ENCODE peak calls at places on chromosomes 12 and 14, in ten cellular contexts. T is adrenal gland, Z is ovary, Y is RWPE1, R is right atrium auricular region, J is dorsolateral prefrontal cortex, U is cardiac muscle cell, K is heart left ventricle, N is cardiac fibroblast, B is fibroblast of lung. E is an unnamed sample.

GRCh38 chr12:49537709-49538601 is 875 bp upstream of the KCNH3 start:
- DNase-seq in Y (no peak), K (no peak), Z (no peak), B (no peak), N (no peak), T (no peak), R (no peak), J (no peak), U (peak), E (no peak)

GRCh38 chr12:130353081-130353480 is 15.4 kb downstream of the PIWIL1 start:
- DNase-seq in N (no peak), T (no peak), R (no peak), K (no peak), Y (no peak), B (no peak), Z (no peak), U (no peak), J (no peak), E (no peak)

GRCh38 chr12:28963554-28963953 is 185.5 kb upstream of the FAR2 start:
- DNase-seq in K (no peak), J (no peak), R (no peak), Z (no peak), T (no peak), Y (peak), N (peak), U (no peak), B (peak), E (peak)

GRCh38 chr12:55823419-55823818 is 5.6 kb downstream of the ORMDL2 start:
- DNase-seq in R (no peak), U (no peak), N (no peak), K (no peak), T (no peak), B (no peak), Y (no peak), J (no peak), Z (no peak), E (no peak)

GRCh38 chr12:93663729-93664084 is 13.5 kb upstream of the CRADD start:
- DNase-seq in T (no peak), J (no peak), Y (no peak), B (no peak), K (no peak), N (no peak), Z (no peak), U (no peak), R (no peak), E (no peak)

GRCh38 chr14:104827173-104828055 is 26.5 kb downstream of the ZBTB42 start:
- DNase-seq in Y (no peak), Z (no peak), B (peak), K (peak), U (peak), N (peak), J (no peak), R (no peak), T (peak), E (peak)

GRCh38 chr12:61891632-61892031 is 368.6 kb upstream of the USP15 start:
- DNase-seq in N (no peak), B (no peak), T (no peak), K (no peak), U (no peak), J (no peak), R (no peak), Y (no peak), Z (no peak), E (no peak)

GRCh38 chr12:68623984-68624383 is 13.3 kb downstream of the RAP1B start:
- DNase-seq in N (peak), Z (no peak), U (no peak), K (no peak), T (no peak), R (no peak), Y (no peak), J (no peak), B (no peak), E (no peak)

GRCh38 chr12:93591137-93591868 is 18.8 kb downstream of the SOCS2 start:
- DNase-seq in N (peak), Y (peak), U (peak), Z (peak), R (peak), T (peak), J (peak), B (peak), K (peak), E (peak)

GRCh38 chr14:102827716-102828115 is 50.5 kb downstream of the TRAF3 start:
- DNase-seq in N (no peak), B (peak), R (no peak), K (no peak), J (no peak), Y (no peak), U (no peak), Z (no peak), T (no peak), E (no peak)

GRCh38 chr14:34680806-34681479 is 33.5 kb downstream of the CFL2 start:
- DNase-seq in U (no peak), T (peak), R (no peak), N (no peak), Y (no peak), K (no peak), B (no peak), J (no peak), Z (no peak), E (no peak)

DNA sequence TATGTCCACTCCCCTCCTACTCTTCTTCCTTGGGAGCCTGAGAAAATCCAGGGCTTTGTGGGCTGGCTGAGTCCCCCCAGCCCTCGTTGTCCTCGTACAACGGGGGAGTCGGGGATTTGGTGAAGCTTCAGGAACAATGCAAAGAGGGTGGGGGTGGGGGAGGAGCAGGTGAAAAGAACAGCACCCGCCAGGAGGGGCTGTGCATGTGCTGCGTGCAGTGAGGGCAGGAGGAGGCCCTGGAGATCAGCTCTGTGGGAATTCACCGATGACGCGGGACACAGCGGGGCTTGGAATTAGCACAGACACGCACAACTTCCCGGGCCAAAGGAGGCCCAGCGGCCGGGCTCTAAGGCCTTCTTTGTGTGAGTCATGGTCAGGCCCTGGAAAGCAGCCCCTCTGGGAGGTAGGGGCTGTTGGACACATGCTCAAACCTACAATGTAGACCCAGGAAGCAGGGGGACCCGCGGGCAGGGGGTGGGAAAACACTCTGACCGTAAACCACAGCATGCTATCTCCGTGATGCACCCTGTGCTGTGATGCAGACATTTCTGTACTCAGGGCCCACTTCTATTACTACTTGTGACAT is 32.8 kb downstream of the RBM19 start:
- DNase-seq in T (no peak), B (peak), J (no peak), N (peak), Z (peak), R (peak), Y (no peak), K (no peak), U (peak), E (no peak)
- TF ChIP-seq CTCF in T (no peak), B (no peak), J (no peak), N (no peak), Z (no peak), R (no peak), Y (no peak), K (no peak), U (peak), E (no peak)

DNA sequence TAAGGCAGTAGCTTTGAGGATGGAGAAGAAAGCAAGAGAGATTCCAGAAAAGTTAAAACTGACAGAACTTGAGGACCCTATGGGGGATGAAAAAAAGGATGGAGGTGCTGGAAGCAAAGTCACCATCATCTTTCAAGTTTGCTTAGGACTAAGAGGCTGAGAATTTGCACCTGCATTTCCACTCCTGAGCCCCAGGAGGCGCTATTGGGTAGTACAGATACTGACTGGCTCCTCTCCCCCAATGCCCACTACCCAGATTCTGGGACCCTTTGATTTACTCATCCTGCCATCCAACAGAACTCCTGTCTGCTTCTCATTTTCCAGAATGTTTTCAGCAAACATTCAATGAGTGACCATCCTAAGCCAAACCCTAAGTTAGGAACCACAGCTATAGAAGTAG is 34.0 kb upstream of the CMKLR1 start:
- DNase-seq in U (no peak), K (no peak), J (no peak), N (no peak), Z (no peak), Y (no peak), R (no peak), B (no peak), T (no peak), E (no peak)
- TF ChIP-seq CTCF in U (peak), K (no peak), J (no peak), N (no peak), Z (no peak), Y (no peak), R (no peak), B (no peak), T (no peak), E (peak)

GRCh38 chr14:56752428-56752827 is 57.9 kb downstream of the OTX2 start:
- DNase-seq in R (no peak), N (no peak), Z (no peak), J (no peak), U (no peak), T (no peak), Y (peak), B (no peak), K (no peak), E (no peak)

GRCh38 chr14:56754966-56755365 is 55.3 kb downstream of the OTX2 start:
- DNase-seq in T (no peak), Z (no peak), Y (no peak), R (no peak), U (no peak), K (no peak), B (no peak), N (no peak), J (no peak), E (no peak)

DNA sequence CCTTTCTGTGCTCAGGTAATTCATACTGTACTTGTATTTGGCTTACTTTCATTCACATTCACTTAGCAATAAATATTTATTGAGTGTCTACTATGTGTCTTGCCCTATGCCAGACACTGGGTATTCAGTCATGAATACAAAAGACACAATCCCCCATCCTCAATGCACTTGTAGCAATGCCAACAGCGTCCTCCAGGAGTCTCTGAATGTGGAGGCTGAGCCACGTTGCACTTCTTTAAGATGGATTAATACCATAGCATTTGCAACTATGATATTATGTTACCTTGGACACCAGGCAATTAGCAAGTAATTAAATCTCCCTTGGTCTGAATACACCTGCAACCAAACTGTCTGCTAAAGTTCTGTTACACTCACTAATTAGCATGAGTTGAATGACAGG is 58.8 kb downstream of the OTX2 start:
- DNase-seq in J (no peak), Y (no peak), R (no peak), U (no peak), Z (no peak), N (no peak), K (no peak), B (no peak), T (no peak), E (no peak)
- TF ChIP-seq CTCF in J (no peak), Y (no peak), R (no peak), U (no peak), Z (no peak), N (no peak), K (no peak), B (no peak), T (no peak), E (no peak)

DNA sequence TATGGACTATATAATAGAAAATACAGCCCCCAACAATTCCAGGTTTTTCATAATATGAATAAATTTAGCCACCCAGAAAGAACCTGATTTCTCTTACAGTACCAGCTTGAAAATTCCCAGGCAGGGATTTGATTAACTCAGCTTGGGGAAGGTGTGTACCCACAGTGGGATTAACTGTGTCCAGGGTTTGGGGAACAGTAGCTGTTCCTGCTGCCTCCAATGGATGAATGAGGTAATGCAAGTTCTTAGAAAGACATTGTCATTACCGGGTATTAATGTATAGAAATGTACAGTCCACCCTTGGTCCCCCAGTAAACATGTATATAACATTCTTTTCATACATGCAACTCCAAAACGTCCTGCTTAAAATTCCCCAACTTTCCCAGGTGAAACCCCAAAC is 115.6 kb downstream of the LRIG3 start:
- DNase-seq in J (no peak), K (no peak), R (no peak), N (no peak), Z (no peak), U (no peak), T (no peak), Y (peak), B (no peak), E (peak)
- TF ChIP-seq CTCF in J (no peak), K (no peak), R (no peak), N (peak), Z (no peak), U (peak), T (peak), Y (peak), B (no peak), E (peak)

DNA sequence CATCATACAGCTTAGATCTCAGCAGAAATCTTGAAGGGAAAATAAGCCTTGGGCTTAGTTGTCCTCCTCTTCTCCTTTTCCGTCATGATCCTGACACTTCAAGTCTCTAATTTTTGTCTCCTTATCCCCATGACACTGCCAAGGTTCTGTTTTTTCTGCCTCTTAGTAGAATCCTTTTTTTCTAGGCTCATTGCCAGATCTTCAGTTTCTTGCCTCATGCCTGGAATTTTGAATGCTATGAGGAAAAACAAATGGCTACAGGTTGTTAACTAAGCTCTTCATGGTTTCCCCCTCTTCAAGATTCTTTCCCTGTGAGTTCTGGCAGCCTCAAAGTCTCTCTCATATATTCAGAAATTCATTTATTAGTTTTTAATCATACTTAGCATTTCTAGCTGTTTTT is 450.5 kb downstream of the LRFN5 start:
- DNase-seq in B (peak), J (no peak), Y (no peak), R (no peak), T (no peak), Z (no peak), U (no peak), K (no peak), N (no peak), E (no peak)
- TF ChIP-seq CTCF in B (no peak), J (no peak), Y (no peak), R (no peak), T (no peak), Z (no peak), U (no peak), K (no peak), N (no peak), E (no peak)

DNA sequence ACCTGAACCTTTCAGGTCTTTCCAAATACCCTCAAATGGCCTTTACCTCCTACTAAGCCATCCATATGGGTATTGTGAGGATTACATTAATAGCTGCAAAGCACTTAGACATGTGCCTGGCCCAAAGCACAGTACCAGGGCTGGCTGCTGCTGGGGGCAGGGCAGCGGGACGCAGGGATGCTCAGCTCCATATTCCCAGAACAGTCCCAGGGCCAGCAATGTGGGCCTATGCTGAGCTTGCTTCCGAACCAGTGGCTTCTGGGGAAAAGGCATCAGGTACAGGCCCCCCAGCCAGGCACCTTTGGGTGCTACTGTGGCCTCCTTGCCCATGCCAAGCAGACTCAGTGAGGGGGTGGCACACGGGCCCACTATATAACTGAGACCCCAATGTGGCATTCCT is 10.4 kb downstream of the ACTN1 start:
- DNase-seq in N (peak), Z (no peak), B (no peak), Y (no peak), J (no peak), U (no peak), R (no peak), T (no peak), K (no peak), E (no peak)
- TF ChIP-seq CTCF in N (no peak), Z (no peak), B (no peak), Y (no peak), J (no peak), U (no peak), R (no peak), T (no peak), K (no peak), E (no peak)